ENCODE peak calls at places on chromosomes 6 and 20, in four cellular contexts. Z is transverse colon, W is sigmoid colon, F is cardiac muscle cell. I is an unnamed sample.

GRCh38 chr6:113651120-113651519 is 206.0 kb upstream of the MARCKS start:
- DNase-seq in Z (peak; percentile 33), W (no peak), F (no peak), I (no peak)

GRCh38 chr6:77026341-77026740 is 436.9 kb downstream of the HTR1B start:
- DNase-seq in Z (no peak), W (no peak), F (no peak), I (no peak)

GRCh38 chr20:9409981-9410380 is 104.4 kb upstream of the LAMP5 start:
- DNase-seq in Z (no peak), W (no peak), F (peak; percentile 39), I (no peak)

GRCh38 chr6:4858194-4859028 is 82.2 kb downstream of the CDYL start:
- DNase-seq in Z (no peak), W (no peak), F (no peak), I (no peak)

GRCh38 chr20:50518270-50518721 is 8.1 kb downstream of the PTPN1 start:
- DNase-seq in Z (no peak), W (no peak), F (peak; percentile 57), I (no peak)

GRCh38 chr6:43873806-43874714 is 104.0 kb downstream of the VEGFA start:
- DNase-seq in Z (peak; percentile 49), W (no peak), F (no peak), I (no peak)

GRCh38 chr6:75896526-75896925 is 147.5 kb downstream of the MYO6 start:
- DNase-seq in Z (no peak), W (no peak), F (no peak), I (no peak)

GRCh38 chr20:39210331-39211074 is 248.4 kb downstream of the DHX35 start:
- DNase-seq in Z (peak; percentile 11), W (no peak), F (no peak), I (no peak)

GRCh38 chr6:113662688-113663333 is 194.3 kb upstream of the MARCKS start:
- DNase-seq in Z (no peak), W (no peak), F (no peak), I (no peak)

GRCh38 chr6:162728177-162728571 is 400 bp downstream of the PACRG start:
- DNase-seq in Z (no peak), W (no peak), F (no peak), I (no peak)

GRCh38 chr20:3543901-3544507 is 73.2 kb downstream of the ATRN start:
- DNase-seq in Z (no peak), W (no peak), F (peak; percentile 13), I (no peak)

GRCh38 chr6:106163966-106164877 is 78.1 kb downstream of the PRDM1 start:
- DNase-seq in Z (peak; percentile 46), W (peak; percentile 70), F (peak; percentile 92), I (no peak)

GRCh38 chr20:47354710-47355488 is 1.6 kb downstream of the ZMYND8 start:
- DNase-seq in Z (no peak), W (no peak), F (peak; percentile 60), I (no peak)

GRCh38 chr6:37208793-37209192 is 38.8 kb downstream of the PIM1 start:
- DNase-seq in Z (no peak), W (no peak), F (no peak), I (no peak)

GRCh38 chr20:20872420-20872819 is 160.0 kb upstream of the RALGAPA2 start:
- DNase-seq in Z (no peak), W (no peak), F (no peak), I (no peak)

GRCh38 chr20:33490023-33490933 is at the start of gene CBFA2T2:
- DNase-seq in Z (peak; percentile 65), W (peak; percentile 84), F (peak; percentile 73), I (peak; percentile 83)

GRCh38 chr20:41242807-41243206 is 74.7 kb downstream of the ZHX3 start:
- DNase-seq in Z (no peak), W (no peak), F (no peak), I (no peak)

GRCh38 chr6:70391513-70391912 is 21.8 kb upstream of the FAM135A start:
- DNase-seq in Z (no peak), W (no peak), F (no peak), I (no peak)

GRCh38 chr6:45350186-45350585 is 22.1 kb downstream of the RUNX2 start:
- DNase-seq in Z (no peak), W (no peak), F (no peak), I (no peak)

GRCh38 chr6:77040566-77041195 is 422.6 kb downstream of the HTR1B start:
- DNase-seq in Z (no peak), W (no peak), F (peak; percentile 6), I (no peak)

GRCh38 chr6:111712398-111712797 is 106.7 kb upstream of the TRAF3IP2 start:
- DNase-seq in Z (no peak), W (no peak), F (peak; percentile 72), I (no peak)

GRCh38 chr6:10763006-10763405 is 15.4 kb downstream of the TMEM14B start:
- DNase-seq in Z (no peak), W (no peak), F (peak; percentile 29), I (no peak)

GRCh38 chr6:142945446-142946180 is 637 bp upstream of the HIVEP2 start:
- DNase-seq in Z (peak; percentile 63), W (no peak), F (no peak), I (peak; percentile 75)

GRCh38 chr6:145802141-145802540 is 12.5 kb downstream of the FBXO30 start:
- DNase-seq in Z (no peak), W (no peak), F (no peak), I (no peak)

GRCh38 chr6:20826378-20826777 is 292.1 kb downstream of the CDKAL1 start:
- DNase-seq in Z (no peak), W (no peak), F (peak; percentile 60), I (no peak)

GRCh38 chr20:43416591-43417228 is 41.0 kb upstream of the SRSF6 start:
- DNase-seq in Z (no peak), W (no peak), F (no peak), I (no peak)

GRCh38 chr6:22326500-22326899 is 29.7 kb upstream of the PRL start:
- DNase-seq in Z (no peak), W (no peak), F (no peak), I (no peak)

GRCh38 chr20:10673176-10673830 is 496 bp downstream of the JAG1 start:
- DNase-seq in Z (peak; percentile 32), W (peak; percentile 73), F (peak; percentile 58), I (peak; percentile 59)

GRCh38 chr20:8398289-8399051 is 266.4 kb downstream of the PLCB1 start:
- DNase-seq in Z (no peak), W (no peak), F (no peak), I (no peak)

GRCh38 chr6:148947621-148948444 is 201.0 kb downstream of the UST start:
- DNase-seq in Z (peak; percentile 87), W (peak; percentile 90), F (peak; percentile 88), I (peak; percentile 79)

DNA sequence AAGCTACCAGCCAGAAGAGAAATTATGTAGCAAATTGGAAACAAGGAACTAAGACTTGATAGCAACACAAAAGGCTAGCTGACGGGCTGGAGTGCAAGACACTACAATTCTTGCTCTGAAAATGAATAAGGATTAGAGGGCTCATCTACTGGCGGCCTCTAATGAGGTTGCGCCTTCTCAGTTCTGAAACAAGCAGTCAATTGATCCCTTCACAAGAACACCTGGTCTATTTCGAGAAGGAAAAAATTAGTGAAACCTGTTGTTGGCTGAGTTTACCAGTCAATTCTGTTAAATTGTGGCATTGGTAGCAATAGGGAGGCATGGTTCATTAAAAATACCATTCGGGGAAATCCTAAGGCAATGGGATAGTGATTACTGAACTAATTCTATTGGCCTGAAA is 74.8 kb upstream of the JARID2 start:
- DNase-seq in Z (no peak), W (peak; percentile 2), F (no peak), I (no peak)
- H3K27ac ChIP-seq in Z (no peak overlapping the region), W (no peak overlapping the region), F (no peak overlapping the region), I (no peak overlapping the region)

GRCh38 chr20:62969179-62969760 is 16.8 kb downstream of the SLC17A9 start:
- DNase-seq in Z (no peak), W (no peak), F (peak; percentile 16), I (no peak)

GRCh38 chr20:62966212-62967148 is 14.0 kb downstream of the SLC17A9 start:
- DNase-seq in Z (no peak), W (no peak), F (no peak), I (no peak)

GRCh38 chr20:62968378-62969178 is 16.1 kb downstream of the SLC17A9 start:
- DNase-seq in Z (no peak), W (no peak), F (no peak), I (no peak)

GRCh38 chr20:62967149-62967501 is 14.6 kb downstream of the SLC17A9 start:
- DNase-seq in Z (no peak), W (no peak), F (no peak), I (no peak)

DNA sequence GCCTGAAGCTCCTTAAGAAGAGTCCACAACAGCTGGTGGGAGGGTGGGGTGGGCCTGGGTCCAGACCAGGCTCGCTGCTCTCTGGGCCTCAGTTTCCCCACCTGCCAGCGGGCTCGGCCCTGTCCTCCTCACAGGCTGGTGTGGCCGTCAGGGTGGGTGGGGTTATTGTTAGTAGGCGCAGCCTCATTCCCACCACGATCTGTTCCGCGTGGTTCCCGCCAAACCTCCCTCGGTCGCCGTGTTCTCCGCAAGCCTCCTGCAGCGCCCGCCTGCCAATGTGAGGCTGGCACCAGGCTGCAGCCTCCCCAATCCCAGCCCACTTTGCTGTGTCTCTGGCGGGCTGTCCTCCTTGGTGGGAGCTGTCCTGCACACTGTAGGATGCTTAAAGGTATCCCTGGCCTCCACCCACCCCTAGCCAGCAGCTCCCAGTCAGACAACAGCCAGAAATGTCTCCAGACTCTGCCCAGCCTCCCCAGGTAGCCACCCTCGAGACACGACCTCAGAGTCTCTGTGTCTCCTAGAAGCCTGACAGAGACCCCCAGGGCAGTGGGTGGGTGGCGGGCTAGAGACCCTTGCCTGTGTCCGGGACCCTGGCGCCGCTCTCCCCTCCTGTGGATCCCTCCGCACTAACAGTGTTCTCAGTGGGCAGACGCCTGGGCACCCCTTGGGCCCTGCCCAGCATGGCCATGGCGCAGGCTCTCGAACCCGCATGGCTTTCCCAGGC is 15.3 kb downstream of the SLC17A9 start:
- DNase-seq in Z (no peak), W (no peak), F (no peak), I (no peak)
- H3K9me3 ChIP-seq in Z (no peaks in the 10 kb centered on the region), W (no peaks in the 10 kb centered on the region), F (no peaks in the 10 kb centered on the region), I (no peaks in the 10 kb centered on the region)

GRCh38 chr6:299050-299980 is 7.0 kb downstream of the DUSP22 start:
- DNase-seq in Z (no peak), W (no peak), F (no peak), I (no peak)

GRCh38 chr6:296151-297122 is 4.2 kb downstream of the DUSP22 start:
- DNase-seq in Z (peak; percentile 55), W (peak; percentile 72), F (peak; percentile 15), I (no peak)

GRCh38 chr6:298233-299049 is 6.2 kb downstream of the DUSP22 start:
- DNase-seq in Z (no peak), W (no peak), F (no peak), I (no peak)

GRCh38 chr6:300026-300425 is 7.7 kb downstream of the DUSP22 start:
- DNase-seq in Z (no peak), W (no peak), F (no peak), I (no peak)

DNA sequence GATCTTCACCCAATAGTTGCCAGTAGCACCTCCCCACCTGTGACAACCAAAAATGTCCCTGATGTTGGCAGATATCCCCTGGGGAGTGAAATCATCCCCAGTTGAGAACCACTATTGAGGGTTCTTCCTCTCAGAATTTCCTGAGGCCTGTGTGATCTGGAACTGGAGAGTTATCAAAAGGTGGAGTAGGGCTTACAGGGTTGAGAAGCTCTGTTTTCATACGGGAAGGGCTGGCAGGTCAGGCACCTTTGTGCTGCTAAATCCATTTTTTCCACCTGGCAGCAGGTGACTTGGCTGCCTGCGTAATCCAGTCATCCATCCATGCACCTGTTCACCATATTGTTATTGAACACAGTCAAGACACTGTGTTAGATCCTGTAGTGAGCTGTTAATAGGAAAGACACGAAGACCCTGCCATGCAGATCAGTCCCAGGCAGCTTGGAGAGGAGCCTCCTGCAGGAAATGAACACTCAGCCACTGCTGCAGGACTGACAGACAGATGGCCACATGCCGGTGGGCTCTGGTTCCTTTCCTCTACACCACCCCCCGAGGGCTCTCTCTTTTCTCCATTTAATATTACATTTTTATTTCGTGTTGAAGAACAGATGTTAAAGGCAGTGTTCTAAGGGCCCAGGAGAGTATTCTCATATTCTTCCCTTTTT is 5.4 kb downstream of the DUSP22 start:
- DNase-seq in Z (no peak), W (no peak), F (no peak), I (no peak)
- H3K27ac ChIP-seq in Z (peak overlapping the region; percentile 4), W (no peak overlapping the region), F (no peak overlapping the region), I (peak overlapping the region; percentile 7)

GRCh38 chr6:16809753-16810358 is 48.6 kb upstream of the ATXN1 start:
- DNase-seq in Z (no peak), W (no peak), F (no peak), I (no peak)
- H3K9me3 ChIP-seq in Z (peaks cover 18% of the 10 kb centered on the region), W (no peaks in the 10 kb centered on the region), F (no peaks in the 10 kb centered on the region), I (peaks cover 21% of the 10 kb centered on the region)

I was measured in lower lobe of right lung.